ENCODE peak calls at places on chromosomes 6 and 20, in seven cellular contexts. L, O, V, E, M, F and B are unnamed samples.

GRCh38 chr6:7723041-7723447 is 2.9 kb upstream of the BMP6 start:
- DNase-seq in V (peak; percentile 80), F (peak; percentile 86), O (peak; percentile 83), E (peak; percentile 62), L (peak; percentile 77), M (peak; percentile 87), B (peak; percentile 56)

GRCh38 chr6:98769546-98769945 is 64.8 kb upstream of the POU3F2 start:
- DNase-seq in V (no peak), E (no peak), F (no peak), M (no peak), L (no peak), O (no peak), B (no peak)

GRCh38 chr6:2971420-2972218 is at the start of gene SERPINB6:
- DNase-seq in E (peak; percentile 39), V (peak; percentile 73), O (peak; percentile 59), M (peak; percentile 77), L (peak; percentile 80), F (peak; percentile 95), B (peak; percentile 55)

GRCh38 chr6:17714879-17715860 is 8.4 kb upstream of the NUP153 start:
- DNase-seq in V (no peak), M (no peak), O (peak; percentile 88), E (no peak), L (no peak), F (no peak), B (no peak)

GRCh38 chr20:39571171-39571570 is 609.0 kb downstream of the DHX35 start:
- DNase-seq in L (no peak), O (no peak), E (no peak), F (no peak), V (no peak), M (no peak), B (no peak)

GRCh38 chr6:152637422-152638047 is 373 bp upstream of the SYNE1 start:
- DNase-seq in O (no peak), M (no peak), F (no peak), L (no peak), V (no peak), E (no peak), B (no peak)

GRCh38 chr6:30263734-30264133 is 50.5 kb upstream of the TRIM26 start:
- DNase-seq in V (no peak), F (no peak), L (no peak), E (no peak), O (peak; percentile 76), M (no peak), B (no peak)

GRCh38 chr20:41135187-41135887 is 2.0 kb upstream of the PLCG1 start:
- DNase-seq in V (no peak), L (no peak), M (peak; percentile 60), E (peak; percentile 29), F (no peak), O (no peak), B (no peak)

GRCh38 chr20:58542411-58543095 is 27.4 kb upstream of the APCDD1L start:
- DNase-seq in L (no peak), V (peak; percentile 14), F (no peak), O (no peak), E (no peak), M (no peak), B (no peak)

GRCh38 chr6:135212020-135212806 is 31.1 kb downstream of the MYB start:
- DNase-seq in F (no peak), E (no peak), O (no peak), M (no peak), V (no peak), L (no peak), B (no peak)

GRCh38 chr6:129517288-129517687 is 192.7 kb downstream of the ARHGAP18 start:
- DNase-seq in L (no peak), V (no peak), F (no peak), M (no peak), O (no peak), E (no peak), B (no peak)

GRCh38 chr20:62219992-62220665 is at the start of gene HRH3:
- DNase-seq in M (peak; percentile 57), F (no peak), O (no peak), L (no peak), E (peak; percentile 74), V (no peak), B (peak; percentile 83)

GRCh38 chr6:151647871-151648639 is 154.2 kb downstream of the CCDC170 start:
- DNase-seq in O (peak; percentile 12), F (no peak), L (no peak), V (no peak), M (no peak), E (no peak), B (no peak)

GRCh38 chr6:56542367-56543331 is 100.0 kb downstream of the DST start:
- DNase-seq in F (peak; percentile 98), L (peak; percentile 87), V (peak; percentile 88), O (peak; percentile 97), E (peak; percentile 75), M (peak; percentile 94), B (peak; percentile 72)

GRCh38 chr6:162416307-162416706 is 311.3 kb downstream of the PRKN start:
- DNase-seq in E (no peak), F (no peak), O (no peak), L (no peak), M (no peak), V (no peak), B (no peak)

GRCh38 chr6:33320315-33321181 is 3.0 kb upstream of the ZBTB22 start:
- DNase-seq in V (peak; percentile 78), M (peak; percentile 64), F (no peak), L (peak; percentile 51), E (no peak), O (peak; percentile 94), B (no peak)

GRCh38 chr20:48153523-48153922 is 368.2 kb upstream of the SULF2 start:
- DNase-seq in M (no peak), F (no peak), E (no peak), V (no peak), L (no peak), O (no peak), B (no peak)

GRCh38 chr6:105985816-105986632 is 100.1 kb upstream of the PRDM1 start:
- DNase-seq in F (no peak), E (no peak), M (no peak), L (no peak), V (no peak), O (no peak), B (peak; percentile 42)

GRCh38 chr20:24640276-24640675 is 170.8 kb downstream of the SYNDIG1 start:
- DNase-seq in E (no peak), V (no peak), O (no peak), M (no peak), F (no peak), L (no peak), B (no peak)

GRCh38 chr6:83870649-83871048 is 11.2 kb downstream of the CYB5R4 start:
- DNase-seq in V (no peak), E (no peak), L (no peak), M (no peak), F (no peak), O (no peak), B (no peak)

GRCh38 chr20:10985536-10985935 is 311.7 kb upstream of the JAG1 start:
- DNase-seq in M (no peak), F (no peak), V (no peak), L (no peak), E (no peak), O (peak; percentile 64), B (no peak)

GRCh38 chr6:129490551-129491245 is 219.3 kb downstream of the ARHGAP18 start:
- DNase-seq in O (peak; percentile 95), F (no peak), L (no peak), E (no peak), V (no peak), M (no peak), B (no peak)

DNA sequence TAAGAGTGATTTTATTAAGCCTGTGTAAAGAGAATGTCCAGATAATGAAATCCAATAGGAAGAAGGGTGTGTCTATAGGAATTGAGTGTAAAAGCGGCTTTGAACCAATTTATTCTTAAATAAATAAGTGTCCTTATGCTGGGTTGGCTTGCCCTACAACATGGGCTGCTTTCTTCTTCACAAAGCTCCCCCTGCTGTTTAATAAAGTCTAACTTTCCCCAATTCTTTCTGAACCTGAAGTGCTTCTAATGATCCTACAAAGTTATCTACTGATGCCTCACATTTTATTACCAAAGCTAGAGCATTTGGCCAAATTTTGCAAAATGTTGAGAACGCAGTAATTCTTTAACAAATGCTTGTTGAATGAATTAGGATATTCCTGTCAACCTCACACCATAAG is 36.3 kb upstream of the SIRT5 start:
- DNase-seq in V (no peak), L (no peak), M (no peak), E (no peak), O (peak; percentile 31), F (no peak), B (no peak)
- TF ChIP-seq CTCF in V (no peak), L (peak; percentile 66), M (peak; percentile 6), E (peak; percentile 32), O (peak; percentile 58), F (peak; percentile 52), B (no peak)

DNA sequence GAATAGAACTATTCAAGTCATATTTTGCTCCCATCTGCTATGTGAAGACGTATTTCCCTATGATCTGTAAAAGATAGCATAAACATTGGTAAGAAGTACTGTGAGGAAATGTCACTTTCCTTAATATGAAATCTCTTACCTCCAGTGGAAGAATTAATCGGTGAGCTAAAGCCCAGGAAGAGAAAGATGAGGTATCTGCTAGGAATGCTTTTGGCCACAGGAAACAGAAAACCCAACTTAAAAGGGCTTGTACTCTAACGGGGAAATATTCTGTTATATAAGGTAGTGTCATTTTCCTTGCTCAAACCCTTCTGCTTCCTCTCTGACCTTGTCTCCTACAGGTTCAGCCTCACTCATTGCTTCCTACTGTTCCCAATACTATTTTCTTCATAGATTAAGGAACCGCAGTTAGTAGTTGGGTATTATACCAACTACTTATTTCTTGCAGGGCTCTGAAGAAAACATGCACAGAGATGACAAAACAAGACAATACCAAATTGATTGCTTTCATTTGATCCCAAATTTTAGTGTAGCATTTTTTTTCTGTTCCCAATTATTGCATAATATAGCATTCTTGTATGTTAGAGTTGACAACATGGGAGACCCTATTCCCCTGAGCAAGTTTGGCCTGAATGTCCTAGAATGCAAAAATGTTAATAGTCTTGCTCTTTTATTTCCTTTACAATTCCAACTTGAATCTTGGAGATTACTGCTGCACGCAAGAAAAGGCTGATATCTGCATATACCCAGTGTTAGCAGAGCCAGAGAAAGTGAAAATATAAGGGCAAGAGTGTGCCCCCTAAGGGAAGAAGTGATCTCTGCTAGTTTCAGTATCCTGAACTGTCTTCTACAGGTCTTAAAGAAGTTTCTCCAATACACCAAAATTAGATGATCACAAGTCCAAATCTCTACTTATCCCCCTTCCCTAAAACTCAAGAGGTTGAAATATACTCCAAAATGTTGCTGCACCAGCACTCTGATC is 65.3 kb downstream of the AFG1L start:
- DNase-seq in M (no peak), V (no peak), F (no peak), E (no peak), O (no peak), L (no peak), B (no peak)
- TF ChIP-seq CTCF in M (no peak), V (no peak), F (no peak), E (no peak), O (no peak), L (no peak), B (no peak)

DNA sequence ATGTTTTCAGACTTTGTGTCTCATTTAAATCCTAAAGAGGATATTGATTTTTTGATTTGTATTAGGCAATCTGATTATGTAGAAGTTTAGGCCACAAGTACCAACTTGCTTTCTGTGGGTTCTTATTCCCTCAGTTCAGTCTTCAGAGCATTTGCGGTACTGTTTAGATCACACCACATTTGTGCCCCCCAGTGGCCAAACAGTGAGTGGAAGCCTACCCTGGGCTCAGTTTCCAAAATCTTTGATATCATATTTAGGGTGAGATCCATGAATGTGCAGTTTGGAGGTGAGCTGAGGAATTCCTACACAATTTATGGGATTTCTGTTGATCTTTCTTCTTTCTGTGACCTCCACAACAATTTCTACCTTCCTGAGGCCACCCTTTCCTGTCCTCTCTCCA is 92.3 kb upstream of the FUT9 start:
- DNase-seq in F (no peak), O (no peak), M (peak; percentile 17), L (no peak), V (no peak), E (no peak), B (no peak)
- TF ChIP-seq CTCF in F (peak; percentile 6), O (peak; percentile 5), M (no peak), L (no peak), V (no peak), E (peak; percentile 42), B (no peak)

GRCh38 chr6:107977283-107977682 is 19.3 kb upstream of the SEC63 start:
- DNase-seq in V (no peak), E (no peak), O (peak; percentile 18), L (no peak), M (no peak), F (no peak), B (no peak)
- TF ChIP-seq CTCF in V (no peak), E (peak; percentile 55), O (peak; percentile 47), L (peak; percentile 54), M (peak; percentile 20), F (peak; percentile 25), B (peak; percentile 47)